ENCODE peak calls at places on chromosomes 11 and 22, in four cellular contexts. J, R, O and H are unnamed samples.

GRCh38 chr11:82714346-82715174 is 19.1 kb downstream of the FAM181B start:
- DNase-seq in J (no peak), R (no peak), O (peak), H (no peak)

GRCh38 chr11:84261707-84262106 is 975.5 kb upstream of the CCDC90B start:
- DNase-seq in J (no peak), R (no peak), O (no peak), H (no peak)

GRCh38 chr11:134584706-134585445 is 172.8 kb upstream of the B3GAT1 start:
- DNase-seq in J (no peak), R (no peak), O (no peak), H (no peak)

GRCh38 chr22:29938285-29938693 is 55.3 kb downstream of the MTMR3 start:
- DNase-seq in J (no peak), R (no peak), O (no peak), H (no peak)

GRCh38 chr11:9562716-9563115 is 10.8 kb upstream of the WEE1 start:
- DNase-seq in J (no peak), R (no peak), O (peak), H (no peak)

GRCh38 chr11:662689-663274 is 25.7 kb downstream of the DRD4 start:
- DNase-seq in J (peak), R (no peak), O (peak), H (peak)

GRCh38 chr11:2534957-2535672 is 90.3 kb downstream of the KCNQ1 start:
- DNase-seq in J (no peak), R (no peak), O (no peak), H (peak)

GRCh38 chr11:4890279-4890678 is 8.6 kb downstream of the OR51T1 start:
- DNase-seq in J (no peak), R (no peak), O (no peak), H (no peak)

GRCh38 chr11:79377399-79377798 is 63.4 kb downstream of the TENM4 start:
- DNase-seq in J (no peak), R (no peak), O (no peak), H (no peak)

GRCh38 chr22:26660961-26661578 is 3.7 kb downstream of the MIAT start:
- DNase-seq in J (no peak), R (no peak), O (no peak), H (no peak)

GRCh38 chr11:128026596-128026995 is 560.8 kb downstream of the ETS1 start:
- DNase-seq in J (no peak), R (no peak), O (peak), H (peak)

GRCh38 chr22:27726726-27727449 is 74.7 kb downstream of the MN1 start:
- DNase-seq in J (no peak), R (no peak), O (peak), H (peak)

GRCh38 chr22:41589601-41590365 is at the start of gene PMM1:
- DNase-seq in J (peak), R (peak), O (peak), H (peak)

GRCh38 chr11:30798547-30799236 is 212.5 kb upstream of the MPPED2 start:
- DNase-seq in J (no peak), R (no peak), O (no peak), H (no peak)

GRCh38 chr22:32916025-32916424 is 114.5 kb downstream of the TIMP3 start:
- DNase-seq in J (no peak), R (no peak), O (no peak), H (no peak)

GRCh38 chr11:76524461-76524860 is 79.6 kb downstream of the EMSY start:
- DNase-seq in J (no peak), R (no peak), O (peak), H (no peak)

GRCh38 chr22:50150161-50151129 is 20.1 kb upstream of the PANX2 start:
- DNase-seq in J (no peak), R (no peak), O (no peak), H (no peak)

GRCh38 chr11:83156996-83157754 is at the start of gene PCF11:
- DNase-seq in J (no peak), R (no peak), O (peak), H (no peak)

GRCh38 chr22:17303840-17304779 is 65.2 kb upstream of the CECR2 start:
- DNase-seq in J (no peak), R (no peak), O (no peak), H (no peak)

GRCh38 chr11:46134540-46134939 is 13.3 kb upstream of the PHF21A start:
- DNase-seq in J (no peak), R (no peak), O (no peak), H (no peak)

GRCh38 chr11:82906931-82907330 is 5.4 kb downstream of the DDIAS start:
- DNase-seq in J (no peak), R (no peak), O (no peak), H (no peak)

GRCh38 chr11:116640641-116641402 is 132.0 kb downstream of the BUD13 start:
- DNase-seq in J (no peak), R (no peak), O (no peak), H (no peak)

GRCh38 chr22:37230673-37231405 is 13.2 kb downstream of the RAC2 start:
- DNase-seq in J (no peak), R (no peak), O (no peak), H (no peak)

GRCh38 chr11:114296979-114297372 is 777 bp downstream of the NNMT start:
- DNase-seq in J (no peak), R (no peak), O (no peak), H (no peak)
- H3K4me3 ChIP-seq in J (no peak), R (no peak), O (no peak), H (peak)

DNA sequence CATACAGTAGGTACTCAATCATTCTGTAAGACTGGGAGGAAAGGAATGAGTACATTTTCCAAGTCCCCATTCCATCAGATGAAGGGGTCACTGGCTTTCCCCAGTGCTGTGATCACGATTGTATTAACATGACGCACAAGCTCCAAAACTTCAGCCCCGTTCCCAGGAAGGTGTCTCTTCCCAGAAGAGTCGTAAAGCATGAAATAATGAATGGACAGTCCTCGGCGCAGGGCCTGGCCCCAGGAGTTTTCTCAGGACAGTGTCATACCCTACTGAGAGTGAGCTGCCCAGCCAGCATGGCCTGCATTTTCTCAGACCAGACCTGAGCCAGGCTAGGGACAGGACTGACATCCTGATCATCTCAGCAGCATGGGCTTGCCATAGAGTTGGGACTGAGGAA is 80.7 kb downstream of the PARVA start:
- DNase-seq in J (no peak), R (no peak), O (no peak), H (no peak)
- H3K27ac ChIP-seq in J (no peak), R (no peak), O (no peak), H (no peak)

DNA sequence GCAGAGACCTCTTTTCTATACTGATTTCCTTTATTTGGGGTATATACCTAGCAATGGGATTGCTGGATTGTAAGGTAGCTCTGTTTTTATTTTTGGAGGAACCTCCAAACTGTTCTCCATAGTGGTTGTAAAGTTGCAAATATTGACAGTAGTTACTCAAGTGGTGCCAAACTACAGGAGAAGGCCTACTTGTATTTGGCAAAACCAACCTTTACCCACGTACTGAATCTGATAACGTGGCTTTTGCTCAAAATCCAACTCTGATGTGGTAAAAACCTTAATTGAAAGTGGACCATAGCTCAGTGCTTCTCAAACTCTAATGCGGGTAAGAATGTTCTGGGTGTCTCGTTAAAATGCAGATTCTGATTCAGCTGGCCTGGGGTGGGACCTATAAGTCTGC is 69.7 kb downstream of the PACS1 start:
- DNase-seq in J (no peak), R (no peak), O (no peak), H (no peak)
- H3K4me3 ChIP-seq in J (no peak), R (no peak), O (no peak), H (no peak)

GRCh38 chr11:6418958-6419611 is at the start of gene APBB1:
- DNase-seq in J (peak), R (peak), O (no peak), H (peak)
- H3K27ac ChIP-seq in J (peak), R (peak), O (no peak), H (peak)

GRCh38 chr11:67544591-67545242 is 21.5 kb upstream of the CABP2 start:
- DNase-seq in J (no peak), R (no peak), O (no peak), H (no peak)

GRCh38 chr11:67546852-67547251 is 23.6 kb upstream of the CABP2 start:
- DNase-seq in J (peak), R (no peak), O (no peak), H (no peak)

GRCh38 chr11:67542971-67543370 is 19.7 kb upstream of the CABP2 start:
- DNase-seq in J (no peak), R (no peak), O (no peak), H (no peak)

GRCh38 chr11:67543585-67543984 is 20.3 kb upstream of the CABP2 start:
- DNase-seq in J (no peak), R (no peak), O (no peak), H (no peak)

DNA sequence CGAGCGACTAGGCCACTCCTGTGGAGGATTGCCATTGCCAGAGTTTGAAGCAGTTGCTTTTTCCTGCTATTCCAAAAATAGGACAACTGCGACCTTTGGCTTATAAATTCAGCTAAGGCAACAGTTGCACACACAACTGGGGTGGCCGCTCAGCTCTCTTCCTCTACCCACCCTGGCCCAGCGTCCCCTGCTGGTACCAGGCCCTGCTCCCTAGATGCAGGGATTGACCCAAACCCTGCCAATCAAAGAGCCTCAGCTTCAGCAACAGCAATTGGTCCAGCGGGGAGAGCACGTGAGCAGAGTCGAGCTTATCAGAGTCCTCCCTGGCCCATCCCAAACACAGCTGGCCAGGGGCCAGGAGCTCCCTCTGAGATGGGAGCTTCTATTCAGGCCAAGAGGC is 22.0 kb upstream of the CABP2 start:
- DNase-seq in J (no peak), R (no peak), O (no peak), H (no peak)
- H3K4me3 ChIP-seq in J (no peak), R (no peak), O (no peak), H (no peak)

GRCh38 chr11:35276396-35276795 is 137.4 kb downstream of the CD44 start:
- DNase-seq in J (peak), R (peak), O (peak), H (no peak)
- H3K27ac ChIP-seq in J (peak), R (peak), O (no peak), H (no peak)

GRCh38 chr22:45413368-45414211 is at the start of the genes RIBC2 and SMC1B:
- DNase-seq in J (peak), R (peak), O (peak), H (peak)

GRCh38 chr22:45418056-45418769 is 4.7 kb downstream of the RIBC2 start:
- DNase-seq in J (no peak), R (no peak), O (no peak), H (no peak)

GRCh38 chr22:45418770-45419138 is 5.3 kb downstream of the RIBC2 start:
- DNase-seq in J (no peak), R (no peak), O (no peak), H (no peak)

GRCh38 chr22:45407793-45408192 is 5.6 kb downstream of the SMC1B start:
- DNase-seq in J (no peak), R (no peak), O (no peak), H (no peak)

GRCh38 chr22:45413013-45413367 is 409 bp downstream of the SMC1B start:
- DNase-seq in J (no peak), R (no peak), O (no peak), H (no peak)
- H3K4me3 ChIP-seq in J (peak), R (no peak), O (peak), H (peak)

GRCh38 chr22:31442768-31443489 is 43.5 kb downstream of the DRG1 start:
- DNase-seq in J (no peak), R (no peak), O (no peak), H (no peak)

GRCh38 chr22:31436132-31436531 is 36.7 kb downstream of the DRG1 start:
- DNase-seq in J (no peak), R (peak), O (no peak), H (no peak)

GRCh38 chr22:31441652-31442051 is 42.2 kb downstream of the DRG1 start:
- DNase-seq in J (no peak), R (no peak), O (no peak), H (no peak)

GRCh38 chr22:31440681-31441080 is 41.3 kb downstream of the DRG1 start:
- DNase-seq in J (no peak), R (no peak), O (no peak), H (no peak)

DNA sequence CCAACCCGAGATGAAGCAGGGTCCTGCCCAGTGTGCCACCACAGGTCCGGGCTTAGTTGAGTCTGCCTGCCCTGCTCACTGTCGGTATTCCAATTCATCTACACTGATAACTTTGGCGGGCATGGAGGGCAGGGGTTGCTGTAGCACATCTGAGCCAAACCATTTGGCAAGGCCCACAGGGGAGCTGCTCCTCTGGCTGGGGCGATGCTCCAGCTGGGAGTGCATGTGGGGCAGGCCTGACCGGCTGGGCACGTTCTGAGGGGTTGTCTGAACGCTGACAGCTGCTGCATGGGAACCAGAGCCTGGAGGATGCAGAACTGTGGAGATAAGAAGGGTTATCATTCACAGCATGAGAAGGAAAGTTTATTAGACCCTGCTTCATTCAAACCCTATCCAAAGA is 40.4 kb downstream of the DRG1 start:
- DNase-seq in J (no peak), R (no peak), O (no peak), H (no peak)
- H3K27ac ChIP-seq in J (no peak), R (no peak), O (no peak), H (no peak)

GRCh38 chr22:49025791-49026475 is 801.7 kb downstream of the BRD1 start:
- DNase-seq in J (no peak), R (no peak), O (no peak), H (no peak)

GRCh38 chr22:49026476-49027121 is 801.1 kb downstream of the BRD1 start:
- DNase-seq in J (no peak), R (no peak), O (no peak), H (peak)

GRCh38 chr22:49028111-49028510 is 799.6 kb downstream of the BRD1 start:
- DNase-seq in J (no peak), R (no peak), O (no peak), H (no peak)

GRCh38 chr22:49024775-49025440 is 802.8 kb downstream of the BRD1 start:
- DNase-seq in J (no peak), R (no peak), O (no peak), H (no peak)

DNA sequence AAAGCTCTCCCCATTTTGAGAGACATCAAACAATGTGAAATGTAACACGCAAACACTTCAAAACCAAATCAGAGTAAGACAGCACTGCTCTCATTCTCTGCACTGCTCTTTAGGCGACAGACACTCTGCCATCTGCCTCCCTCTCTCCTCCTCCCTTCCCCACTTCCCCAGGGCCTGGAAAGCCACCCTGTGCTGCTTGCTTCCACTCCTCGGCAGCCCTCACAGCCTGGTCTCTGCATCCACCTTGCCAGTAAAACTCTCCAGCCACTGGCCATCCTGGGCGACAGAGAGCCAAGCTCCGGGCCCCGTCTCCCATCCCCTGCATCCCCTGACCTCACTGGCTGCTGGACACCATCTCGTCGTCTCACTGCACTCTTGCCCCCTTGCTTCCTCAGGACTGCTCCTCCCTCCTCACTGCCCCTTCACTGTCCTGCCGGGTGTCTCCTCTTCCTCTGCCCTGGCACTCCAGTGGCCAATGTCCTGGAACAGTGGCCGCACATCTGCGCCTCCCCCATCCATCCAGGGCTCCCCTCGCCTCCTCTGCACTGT is 800.5 kb downstream of the BRD1 start:
- DNase-seq in J (no peak), R (no peak), O (no peak), H (no peak)
- H3K4me3 ChIP-seq in J (no peak), R (no peak), O (no peak), H (no peak)